ENCODE peak calls at places on chromosomes 5 and 9, in eight cellular contexts. One of them, this sample, is unnamed.

GRCh38 chr5:2157372-2157771 is 274.6 kb upstream of the IRX4 start:
- DNase-seq in HFFc6: no peak
- DNase-seq in effector memory CD4-positive, alpha-beta T cell: no peak
- DNase-seq in activated CD4-positive, alpha-beta T cell treated with anti-CD3 and anti-CD28 coated beads for 24 hours: no peak
- DNase-seq in hepatocyte: no peak
- DNase-seq in thoracic aorta: no peak
- DNase-seq in pons: no peak
- DNase-seq in RPMI7951: no peak
- DNase-seq in this sample: no peak

GRCh38 chr5:178576591-178577351 is 13.4 kb downstream of the COL23A1 start:
- DNase-seq in effector memory CD4-positive, alpha-beta T cell: no peak
- DNase-seq in hepatocyte: peak
- DNase-seq in activated CD4-positive, alpha-beta T cell treated with anti-CD3 and anti-CD28 coated beads for 24 hours: no peak
- DNase-seq in thoracic aorta: no peak
- DNase-seq in HFFc6: no peak
- DNase-seq in RPMI7951: no peak
- DNase-seq in pons: no peak
- DNase-seq in this sample: no peak

GRCh38 chr5:117943120-117943519 is 1045.2 kb downstream of the DTWD2 start:
- DNase-seq in HFFc6: no peak
- DNase-seq in activated CD4-positive, alpha-beta T cell treated with anti-CD3 and anti-CD28 coated beads for 24 hours: no peak
- DNase-seq in pons: peak
- DNase-seq in RPMI7951: no peak
- DNase-seq in thoracic aorta: no peak
- DNase-seq in hepatocyte: no peak
- DNase-seq in effector memory CD4-positive, alpha-beta T cell: no peak
- DNase-seq in this sample: no peak

GRCh38 chr9:137828527-137829259 is 48.9 kb upstream of the CACNA1B start:
- DNase-seq in activated CD4-positive, alpha-beta T cell treated with anti-CD3 and anti-CD28 coated beads for 24 hours: no peak
- DNase-seq in pons: no peak
- DNase-seq in effector memory CD4-positive, alpha-beta T cell: no peak
- DNase-seq in HFFc6: no peak
- DNase-seq in thoracic aorta: no peak
- DNase-seq in hepatocyte: peak
- DNase-seq in RPMI7951: peak
- DNase-seq in this sample: no peak

GRCh38 chr5:131212471-131213021 is 41.8 kb downstream of the LYRM7 start:
- DNase-seq in effector memory CD4-positive, alpha-beta T cell: no peak
- DNase-seq in RPMI7951: no peak
- DNase-seq in thoracic aorta: no peak
- DNase-seq in pons: peak
- DNase-seq in activated CD4-positive, alpha-beta T cell treated with anti-CD3 and anti-CD28 coated beads for 24 hours: no peak
- DNase-seq in hepatocyte: no peak
- DNase-seq in HFFc6: no peak
- DNase-seq in this sample: no peak

GRCh38 chr9:25397746-25398145 is 280.5 kb downstream of the TUSC1 start:
- DNase-seq in thoracic aorta: no peak
- DNase-seq in RPMI7951: no peak
- DNase-seq in hepatocyte: no peak
- DNase-seq in effector memory CD4-positive, alpha-beta T cell: no peak
- DNase-seq in activated CD4-positive, alpha-beta T cell treated with anti-CD3 and anti-CD28 coated beads for 24 hours: no peak
- DNase-seq in pons: peak
- DNase-seq in HFFc6: no peak
- DNase-seq in this sample: no peak

GRCh38 chr9:95720496-95720895 is 155.0 kb upstream of the ERCC6L2 start:
- DNase-seq in pons: no peak
- DNase-seq in effector memory CD4-positive, alpha-beta T cell: no peak
- DNase-seq in HFFc6: no peak
- DNase-seq in hepatocyte: no peak
- DNase-seq in thoracic aorta: no peak
- DNase-seq in activated CD4-positive, alpha-beta T cell treated with anti-CD3 and anti-CD28 coated beads for 24 hours: no peak
- DNase-seq in RPMI7951: no peak
- DNase-seq in this sample: no peak

GRCh38 chr9:81096667-81097066 is 592.7 kb downstream of the TLE1 start:
- DNase-seq in effector memory CD4-positive, alpha-beta T cell: no peak
- DNase-seq in hepatocyte: no peak
- DNase-seq in pons: peak
- DNase-seq in activated CD4-positive, alpha-beta T cell treated with anti-CD3 and anti-CD28 coated beads for 24 hours: no peak
- DNase-seq in HFFc6: no peak
- DNase-seq in RPMI7951: no peak
- DNase-seq in thoracic aorta: no peak
- DNase-seq in this sample: no peak

GRCh38 chr5:170077526-170077925 is 28.2 kb upstream of the FOXI1 start:
- DNase-seq in thoracic aorta: no peak
- DNase-seq in hepatocyte: no peak
- DNase-seq in pons: no peak
- DNase-seq in HFFc6: no peak
- DNase-seq in RPMI7951: no peak
- DNase-seq in activated CD4-positive, alpha-beta T cell treated with anti-CD3 and anti-CD28 coated beads for 24 hours: no peak
- DNase-seq in effector memory CD4-positive, alpha-beta T cell: no peak
- DNase-seq in this sample: no peak

GRCh38 chr5:69129413-69129812 is 35.6 kb downstream of the SLC30A5 start:
- DNase-seq in thoracic aorta: no peak
- DNase-seq in HFFc6: peak
- DNase-seq in pons: no peak
- DNase-seq in effector memory CD4-positive, alpha-beta T cell: no peak
- DNase-seq in activated CD4-positive, alpha-beta T cell treated with anti-CD3 and anti-CD28 coated beads for 24 hours: no peak
- DNase-seq in hepatocyte: no peak
- DNase-seq in RPMI7951: peak
- DNase-seq in this sample: no peak

GRCh38 chr5:132059696-132060500 is 557 bp upstream of the IL3 start:
- DNase-seq in RPMI7951: no peak
- DNase-seq in thoracic aorta: no peak
- DNase-seq in effector memory CD4-positive, alpha-beta T cell: no peak
- DNase-seq in activated CD4-positive, alpha-beta T cell treated with anti-CD3 and anti-CD28 coated beads for 24 hours: no peak
- DNase-seq in pons: no peak
- DNase-seq in hepatocyte: no peak
- DNase-seq in HFFc6: no peak
- DNase-seq in this sample: no peak

GRCh38 chr5:134692722-134693121 is 44.1 kb downstream of the SEC24A start:
- DNase-seq in pons: no peak
- DNase-seq in thoracic aorta: no peak
- DNase-seq in HFFc6: no peak
- DNase-seq in effector memory CD4-positive, alpha-beta T cell: no peak
- DNase-seq in activated CD4-positive, alpha-beta T cell treated with anti-CD3 and anti-CD28 coated beads for 24 hours: no peak
- DNase-seq in hepatocyte: no peak
- DNase-seq in RPMI7951: no peak
- DNase-seq in this sample: no peak

GRCh38 chr9:69157751-69158466 is 16.2 kb upstream of the TJP2 start:
- DNase-seq in hepatocyte: no peak
- DNase-seq in activated CD4-positive, alpha-beta T cell treated with anti-CD3 and anti-CD28 coated beads for 24 hours: no peak
- DNase-seq in effector memory CD4-positive, alpha-beta T cell: no peak
- DNase-seq in pons: no peak
- DNase-seq in thoracic aorta: no peak
- DNase-seq in HFFc6: peak
- DNase-seq in RPMI7951: peak
- DNase-seq in this sample: no peak

GRCh38 chr5:20276061-20276958 is 288.3 kb upstream of the CDH18 start:
- DNase-seq in HFFc6: peak
- DNase-seq in thoracic aorta: no peak
- DNase-seq in activated CD4-positive, alpha-beta T cell treated with anti-CD3 and anti-CD28 coated beads for 24 hours: no peak
- DNase-seq in RPMI7951: peak
- DNase-seq in pons: peak
- DNase-seq in hepatocyte: peak
- DNase-seq in effector memory CD4-positive, alpha-beta T cell: no peak
- DNase-seq in this sample: no peak

GRCh38 chr9:20835364-20836286 is 151.6 kb downstream of the FOCAD start:
- DNase-seq in RPMI7951: peak
- DNase-seq in pons: peak
- DNase-seq in HFFc6: no peak
- DNase-seq in effector memory CD4-positive, alpha-beta T cell: no peak
- DNase-seq in thoracic aorta: no peak
- DNase-seq in activated CD4-positive, alpha-beta T cell treated with anti-CD3 and anti-CD28 coated beads for 24 hours: no peak
- DNase-seq in hepatocyte: no peak
- DNase-seq in this sample: no peak

GRCh38 chr5:172362755-172363154 is 79.2 kb upstream of the UBTD2 start:
- DNase-seq in hepatocyte: no peak
- DNase-seq in pons: no peak
- DNase-seq in HFFc6: no peak
- DNase-seq in RPMI7951: peak
- DNase-seq in effector memory CD4-positive, alpha-beta T cell: no peak
- DNase-seq in activated CD4-positive, alpha-beta T cell treated with anti-CD3 and anti-CD28 coated beads for 24 hours: no peak
- DNase-seq in thoracic aorta: no peak
- DNase-seq in this sample: no peak

GRCh38 chr5:5374034-5374715 is 48.3 kb upstream of the ICE1 start:
- DNase-seq in hepatocyte: no peak
- DNase-seq in RPMI7951: peak
- DNase-seq in pons: no peak
- DNase-seq in HFFc6: peak
- DNase-seq in effector memory CD4-positive, alpha-beta T cell: no peak
- DNase-seq in activated CD4-positive, alpha-beta T cell treated with anti-CD3 and anti-CD28 coated beads for 24 hours: no peak
- DNase-seq in thoracic aorta: no peak
- DNase-seq in this sample: no peak

GRCh38 chr5:130286971-130287370 is 382.7 kb downstream of the CHSY3 start:
- DNase-seq in effector memory CD4-positive, alpha-beta T cell: no peak
- DNase-seq in hepatocyte: no peak
- DNase-seq in thoracic aorta: no peak
- DNase-seq in HFFc6: no peak
- DNase-seq in pons: no peak
- DNase-seq in RPMI7951: no peak
- DNase-seq in activated CD4-positive, alpha-beta T cell treated with anti-CD3 and anti-CD28 coated beads for 24 hours: no peak
- DNase-seq in this sample: no peak

GRCh38 chr9:83056180-83056579 is 6.8 kb downstream of the RASEF start:
- DNase-seq in activated CD4-positive, alpha-beta T cell treated with anti-CD3 and anti-CD28 coated beads for 24 hours: no peak
- DNase-seq in pons: no peak
- DNase-seq in RPMI7951: no peak
- DNase-seq in effector memory CD4-positive, alpha-beta T cell: no peak
- DNase-seq in thoracic aorta: no peak
- DNase-seq in HFFc6: no peak
- DNase-seq in hepatocyte: peak
- DNase-seq in this sample: no peak

GRCh38 chr5:14417792-14418765 is 163.5 kb upstream of the OTULINL start:
- DNase-seq in RPMI7951: peak
- DNase-seq in activated CD4-positive, alpha-beta T cell treated with anti-CD3 and anti-CD28 coated beads for 24 hours: no peak
- DNase-seq in hepatocyte: no peak
- DNase-seq in effector memory CD4-positive, alpha-beta T cell: no peak
- DNase-seq in HFFc6: no peak
- DNase-seq in thoracic aorta: no peak
- DNase-seq in pons: no peak
- DNase-seq in this sample: no peak

GRCh38 chr5:172546196-172546595 is 91.9 kb upstream of the SH3PXD2B start:
- DNase-seq in activated CD4-positive, alpha-beta T cell treated with anti-CD3 and anti-CD28 coated beads for 24 hours: no peak
- DNase-seq in pons: no peak
- DNase-seq in hepatocyte: no peak
- DNase-seq in effector memory CD4-positive, alpha-beta T cell: no peak
- DNase-seq in thoracic aorta: no peak
- DNase-seq in RPMI7951: no peak
- DNase-seq in HFFc6: no peak
- DNase-seq in this sample: no peak

GRCh38 chr5:3103241-3103855 is 351.9 kb upstream of the IRX2 start:
- DNase-seq in pons: no peak
- DNase-seq in RPMI7951: no peak
- DNase-seq in hepatocyte: no peak
- DNase-seq in HFFc6: no peak
- DNase-seq in activated CD4-positive, alpha-beta T cell treated with anti-CD3 and anti-CD28 coated beads for 24 hours: no peak
- DNase-seq in effector memory CD4-positive, alpha-beta T cell: no peak
- DNase-seq in thoracic aorta: no peak
- DNase-seq in this sample: no peak

GRCh38 chr9:68500457-68501158 is 40.1 kb downstream of the TMEM252 start:
- DNase-seq in pons: no peak
- DNase-seq in HFFc6: peak
- DNase-seq in thoracic aorta: no peak
- DNase-seq in RPMI7951: peak
- DNase-seq in effector memory CD4-positive, alpha-beta T cell: no peak
- DNase-seq in hepatocyte: peak
- DNase-seq in activated CD4-positive, alpha-beta T cell treated with anti-CD3 and anti-CD28 coated beads for 24 hours: no peak
- DNase-seq in this sample: no peak

GRCh38 chr9:75462866-75463265 is 374.6 kb downstream of the OSTF1 start:
- DNase-seq in activated CD4-positive, alpha-beta T cell treated with anti-CD3 and anti-CD28 coated beads for 24 hours: no peak
- DNase-seq in pons: no peak
- DNase-seq in RPMI7951: no peak
- DNase-seq in hepatocyte: no peak
- DNase-seq in thoracic aorta: no peak
- DNase-seq in HFFc6: no peak
- DNase-seq in effector memory CD4-positive, alpha-beta T cell: no peak
- DNase-seq in this sample: no peak

GRCh38 chr9:76646249-76646648 is 118.0 kb upstream of the PCA3 start:
- DNase-seq in activated CD4-positive, alpha-beta T cell treated with anti-CD3 and anti-CD28 coated beads for 24 hours: no peak
- DNase-seq in RPMI7951: no peak
- DNase-seq in thoracic aorta: no peak
- DNase-seq in pons: no peak
- DNase-seq in HFFc6: no peak
- DNase-seq in effector memory CD4-positive, alpha-beta T cell: no peak
- DNase-seq in hepatocyte: no peak
- DNase-seq in this sample: no peak

GRCh38 chr5:120368923-120369715 is 95.0 kb upstream of the PRR16 start:
- DNase-seq in hepatocyte: peak
- DNase-seq in pons: no peak
- DNase-seq in activated CD4-positive, alpha-beta T cell treated with anti-CD3 and anti-CD28 coated beads for 24 hours: no peak
- DNase-seq in RPMI7951: no peak
- DNase-seq in thoracic aorta: no peak
- DNase-seq in effector memory CD4-positive, alpha-beta T cell: no peak
- DNase-seq in HFFc6: no peak
- DNase-seq in this sample: no peak

GRCh38 chr9:93258419-93258817 is 74.5 kb downstream of the WNK2 start:
- DNase-seq in effector memory CD4-positive, alpha-beta T cell: no peak
- DNase-seq in HFFc6: no peak
- DNase-seq in pons: no peak
- DNase-seq in hepatocyte: no peak
- DNase-seq in thoracic aorta: no peak
- DNase-seq in RPMI7951: no peak
- DNase-seq in activated CD4-positive, alpha-beta T cell treated with anti-CD3 and anti-CD28 coated beads for 24 hours: no peak
- DNase-seq in this sample: no peak

GRCh38 chr5:149675467-149676201 is 54.5 kb upstream of the PPARGC1B start:
- DNase-seq in HFFc6: no peak
- DNase-seq in hepatocyte: peak
- DNase-seq in thoracic aorta: no peak
- DNase-seq in RPMI7951: no peak
- DNase-seq in activated CD4-positive, alpha-beta T cell treated with anti-CD3 and anti-CD28 coated beads for 24 hours: no peak
- DNase-seq in effector memory CD4-positive, alpha-beta T cell: no peak
- DNase-seq in pons: no peak
- DNase-seq in this sample: no peak

GRCh38 chr5:145978171-145978570 is 41.8 kb downstream of the SH3RF2 start:
- DNase-seq in HFFc6: no peak
- DNase-seq in RPMI7951: no peak
- DNase-seq in pons: no peak
- DNase-seq in hepatocyte: no peak
- DNase-seq in activated CD4-positive, alpha-beta T cell treated with anti-CD3 and anti-CD28 coated beads for 24 hours: no peak
- DNase-seq in effector memory CD4-positive, alpha-beta T cell: no peak
- DNase-seq in thoracic aorta: no peak
- DNase-seq in this sample: no peak

GRCh38 chr9:124868511-124869465 is 6.9 kb downstream of the ARPC5L start:
- DNase-seq in pons: peak
- DNase-seq in effector memory CD4-positive, alpha-beta T cell: peak
- DNase-seq in hepatocyte: peak
- DNase-seq in RPMI7951: peak
- DNase-seq in activated CD4-positive, alpha-beta T cell treated with anti-CD3 and anti-CD28 coated beads for 24 hours: peak
- DNase-seq in thoracic aorta: no peak
- DNase-seq in HFFc6: peak
- DNase-seq in this sample: peak

GRCh38 chr5:124873189-124873588 is 126.8 kb upstream of the ZNF608 start:
- DNase-seq in hepatocyte: no peak
- DNase-seq in pons: no peak
- DNase-seq in HFFc6: no peak
- DNase-seq in effector memory CD4-positive, alpha-beta T cell: no peak
- DNase-seq in activated CD4-positive, alpha-beta T cell treated with anti-CD3 and anti-CD28 coated beads for 24 hours: no peak
- DNase-seq in RPMI7951: no peak
- DNase-seq in thoracic aorta: no peak
- DNase-seq in this sample: no peak

GRCh38 chr5:180161420-180162303 is 47.3 kb downstream of the RASGEF1C start:
- DNase-seq in effector memory CD4-positive, alpha-beta T cell: no peak
- DNase-seq in RPMI7951: no peak
- DNase-seq in activated CD4-positive, alpha-beta T cell treated with anti-CD3 and anti-CD28 coated beads for 24 hours: no peak
- DNase-seq in HFFc6: no peak
- DNase-seq in hepatocyte: peak
- DNase-seq in thoracic aorta: no peak
- DNase-seq in pons: peak
- DNase-seq in this sample: peak

GRCh38 chr9:95992536-95992935 is 117.0 kb downstream of the ERCC6L2 start:
- DNase-seq in RPMI7951: no peak
- DNase-seq in thoracic aorta: no peak
- DNase-seq in effector memory CD4-positive, alpha-beta T cell: no peak
- DNase-seq in hepatocyte: no peak
- DNase-seq in pons: no peak
- DNase-seq in HFFc6: no peak
- DNase-seq in activated CD4-positive, alpha-beta T cell treated with anti-CD3 and anti-CD28 coated beads for 24 hours: no peak
- DNase-seq in this sample: no peak

GRCh38 chr5:137733011-137733410 is 2.9 kb downstream of the KLHL3 start:
- DNase-seq in activated CD4-positive, alpha-beta T cell treated with anti-CD3 and anti-CD28 coated beads for 24 hours: no peak
- DNase-seq in pons: no peak
- DNase-seq in RPMI7951: no peak
- DNase-seq in effector memory CD4-positive, alpha-beta T cell: no peak
- DNase-seq in thoracic aorta: no peak
- DNase-seq in hepatocyte: no peak
- DNase-seq in HFFc6: no peak
- DNase-seq in this sample: no peak

This sample was measured in midbrain.